ENCODE peak calls at places on chromosome 10, in seven cellular contexts. One of them, this sample, is unnamed.

GRCh38 chr10:104013489-104013888 is 46.5 kb downstream of the SLK start:
- DNase-seq in AG09309: no peak
- DNase-seq in BE2C: no peak
- DNase-seq in choroid plexus epithelial cell: no peak
- DNase-seq in AG09319: no peak
- DNase-seq in K562: no peak
- DNase-seq in lung: no peak
- DNase-seq in this sample: no peak

GRCh38 chr10:97795886-97796285 is 24.1 kb upstream of the SFRP5 start:
- DNase-seq in AG09309: no peak
- DNase-seq in BE2C: no peak
- DNase-seq in choroid plexus epithelial cell: no peak
- DNase-seq in AG09319: no peak
- DNase-seq in K562: no peak
- DNase-seq in lung: no peak
- DNase-seq in this sample: no peak

GRCh38 chr10:95756061-95756751 is at the start of gene ENTPD1:
- DNase-seq in AG09309: no peak
- DNase-seq in BE2C: no peak
- DNase-seq in choroid plexus epithelial cell: peak
- DNase-seq in AG09319: no peak
- DNase-seq in K562: no peak
- DNase-seq in lung: no peak
- DNase-seq in this sample: no peak

GRCh38 chr10:6564367-6564766 is 15.7 kb downstream of the PRKCQ start:
- DNase-seq in AG09309: no peak
- DNase-seq in BE2C: no peak
- DNase-seq in choroid plexus epithelial cell: no peak
- DNase-seq in AG09319: no peak
- DNase-seq in K562: no peak
- DNase-seq in lung: no peak
- DNase-seq in this sample: no peak

GRCh38 chr10:100508691-100509150 is 10.9 kb downstream of the SEC31B start:
- DNase-seq in AG09309: no peak
- DNase-seq in BE2C: peak
- DNase-seq in choroid plexus epithelial cell: peak
- DNase-seq in AG09319: peak
- DNase-seq in K562: peak
- DNase-seq in lung: no peak
- DNase-seq in this sample: no peak

GRCh38 chr10:71799785-71800453 is 26.6 kb upstream of the VSIR start:
- DNase-seq in AG09309: no peak
- DNase-seq in BE2C: no peak
- DNase-seq in choroid plexus epithelial cell: no peak
- DNase-seq in AG09319: no peak
- DNase-seq in K562: no peak
- DNase-seq in lung: no peak
- DNase-seq in this sample: no peak

GRCh38 chr10:103772096-103772845 is 83.1 kb downstream of the SH3PXD2A start:
- DNase-seq in AG09309: peak
- DNase-seq in BE2C: peak
- DNase-seq in choroid plexus epithelial cell: peak
- DNase-seq in AG09319: peak
- DNase-seq in K562: peak
- DNase-seq in lung: peak
- DNase-seq in this sample: peak

GRCh38 chr10:15661574-15661973 is 58.1 kb downstream of the ITGA8 start:
- DNase-seq in AG09309: peak
- DNase-seq in BE2C: no peak
- DNase-seq in choroid plexus epithelial cell: peak
- DNase-seq in AG09319: peak
- DNase-seq in K562: no peak
- DNase-seq in lung: no peak
- DNase-seq in this sample: no peak

GRCh38 chr10:102457591-102458150 is 6.3 kb upstream of the C10orf95 start:
- DNase-seq in AG09309: no peak
- DNase-seq in BE2C: no peak
- DNase-seq in choroid plexus epithelial cell: no peak
- DNase-seq in AG09319: no peak
- DNase-seq in K562: no peak
- DNase-seq in lung: no peak
- DNase-seq in this sample: no peak

GRCh38 chr10:98208925-98209324 is 59.1 kb downstream of the LOXL4 start:
- DNase-seq in AG09309: no peak
- DNase-seq in BE2C: no peak
- DNase-seq in choroid plexus epithelial cell: no peak
- DNase-seq in AG09319: no peak
- DNase-seq in K562: no peak
- DNase-seq in lung: no peak
- DNase-seq in this sample: no peak

GRCh38 chr10:6346621-6347020 is 143.9 kb downstream of the PFKFB3 start:
- DNase-seq in AG09309: no peak
- DNase-seq in BE2C: no peak
- DNase-seq in choroid plexus epithelial cell: no peak
- DNase-seq in AG09319: no peak
- DNase-seq in K562: no peak
- DNase-seq in lung: no peak
- DNase-seq in this sample: no peak

GRCh38 chr10:18713077-18713476 is 53.8 kb downstream of the ARL5B start:
- DNase-seq in AG09309: peak
- DNase-seq in BE2C: no peak
- DNase-seq in choroid plexus epithelial cell: peak
- DNase-seq in AG09319: peak
- DNase-seq in K562: no peak
- DNase-seq in lung: no peak
- DNase-seq in this sample: no peak

GRCh38 chr10:51564896-51565505 is 134.4 kb downstream of the CSTF2T start:
- DNase-seq in AG09309: no peak
- DNase-seq in BE2C: no peak
- DNase-seq in choroid plexus epithelial cell: no peak
- DNase-seq in AG09319: no peak
- DNase-seq in K562: no peak
- DNase-seq in lung: no peak
- DNase-seq in this sample: no peak

GRCh38 chr10:124285587-124286527 is 132.9 kb downstream of the OAT start:
- DNase-seq in AG09309: no peak
- DNase-seq in BE2C: no peak
- DNase-seq in choroid plexus epithelial cell: peak
- DNase-seq in AG09319: no peak
- DNase-seq in K562: no peak
- DNase-seq in lung: no peak
- DNase-seq in this sample: peak

GRCh38 chr10:73043766-73044377 is 52.8 kb downstream of the P4HA1 start:
- DNase-seq in AG09309: no peak
- DNase-seq in BE2C: no peak
- DNase-seq in choroid plexus epithelial cell: peak
- DNase-seq in AG09319: no peak
- DNase-seq in K562: no peak
- DNase-seq in lung: no peak
- DNase-seq in this sample: no peak

GRCh38 chr10:77410523-77410922 is 227.1 kb downstream of the KCNMA1 start:
- DNase-seq in AG09309: no peak
- DNase-seq in BE2C: no peak
- DNase-seq in choroid plexus epithelial cell: no peak
- DNase-seq in AG09319: no peak
- DNase-seq in K562: no peak
- DNase-seq in lung: no peak
- DNase-seq in this sample: no peak

GRCh38 chr10:77892021-77892739 is 34.4 kb downstream of the DLG5 start:
- DNase-seq in AG09309: no peak
- DNase-seq in BE2C: no peak
- DNase-seq in choroid plexus epithelial cell: no peak
- DNase-seq in AG09319: no peak
- DNase-seq in K562: no peak
- DNase-seq in lung: no peak
- DNase-seq in this sample: no peak

GRCh38 chr10:84424731-84425165 is 96.4 kb downstream of the CCSER2 start:
- DNase-seq in AG09309: peak
- DNase-seq in BE2C: no peak
- DNase-seq in choroid plexus epithelial cell: peak
- DNase-seq in AG09319: peak
- DNase-seq in K562: no peak
- DNase-seq in lung: peak
- DNase-seq in this sample: no peak

GRCh38 chr10:92822964-92823363 is 25.4 kb upstream of the EXOC6 start:
- DNase-seq in AG09309: no peak
- DNase-seq in BE2C: no peak
- DNase-seq in choroid plexus epithelial cell: peak
- DNase-seq in AG09319: no peak
- DNase-seq in K562: no peak
- DNase-seq in lung: no peak
- DNase-seq in this sample: no peak

GRCh38 chr10:33935350-33935749 is 600.9 kb upstream of the NRP1 start:
- DNase-seq in AG09309: no peak
- DNase-seq in BE2C: peak
- DNase-seq in choroid plexus epithelial cell: no peak
- DNase-seq in AG09319: no peak
- DNase-seq in K562: no peak
- DNase-seq in lung: no peak
- DNase-seq in this sample: no peak

GRCh38 chr10:17123961-17124360 is 5.7 kb downstream of the CUBN start:
- DNase-seq in AG09309: no peak
- DNase-seq in BE2C: no peak
- DNase-seq in choroid plexus epithelial cell: no peak
- DNase-seq in AG09319: no peak
- DNase-seq in K562: no peak
- DNase-seq in lung: no peak
- DNase-seq in this sample: no peak

GRCh38 chr10:97365761-97366351 is 31.3 kb upstream of the FRAT2 start:
- DNase-seq in AG09309: no peak
- DNase-seq in BE2C: no peak
- DNase-seq in choroid plexus epithelial cell: no peak
- DNase-seq in AG09319: no peak
- DNase-seq in K562: no peak
- DNase-seq in lung: no peak
- DNase-seq in this sample: no peak

GRCh38 chr10:80459047-80459865 is 5.1 kb downstream of the TSPAN14 start:
- DNase-seq in AG09309: peak
- DNase-seq in BE2C: peak
- DNase-seq in choroid plexus epithelial cell: peak
- DNase-seq in AG09319: peak
- DNase-seq in K562: peak
- DNase-seq in lung: peak
- DNase-seq in this sample: peak

GRCh38 chr10:52586710-52587109 is 185.9 kb downstream of the MBL2 start:
- DNase-seq in AG09309: no peak
- DNase-seq in BE2C: no peak
- DNase-seq in choroid plexus epithelial cell: no peak
- DNase-seq in AG09319: no peak
- DNase-seq in K562: no peak
- DNase-seq in lung: no peak
- DNase-seq in this sample: no peak
- TF ChIP-seq CTCF in AG09309: no peak
- TF ChIP-seq CTCF in BE2C: no peak
- TF ChIP-seq CTCF in choroid plexus epithelial cell: no peak
- TF ChIP-seq CTCF in AG09319: no peak
- TF ChIP-seq CTCF in K562: no peak
- TF ChIP-seq CTCF in lung: no peak
- TF ChIP-seq CTCF in this sample: no peak

GRCh38 chr10:23535381-23535780 is 96.5 kb downstream of the OTUD1 start:
- DNase-seq in AG09309: no peak
- DNase-seq in BE2C: no peak
- DNase-seq in choroid plexus epithelial cell: no peak
- DNase-seq in AG09319: no peak
- DNase-seq in K562: no peak
- DNase-seq in lung: no peak
- DNase-seq in this sample: no peak
- TF ChIP-seq CTCF in AG09309: no peak
- TF ChIP-seq CTCF in BE2C: no peak
- TF ChIP-seq CTCF in choroid plexus epithelial cell: no peak
- TF ChIP-seq CTCF in AG09319: peak
- TF ChIP-seq CTCF in K562: no peak
- TF ChIP-seq CTCF in lung: no peak
- TF ChIP-seq CTCF in this sample: no peak

DNA sequence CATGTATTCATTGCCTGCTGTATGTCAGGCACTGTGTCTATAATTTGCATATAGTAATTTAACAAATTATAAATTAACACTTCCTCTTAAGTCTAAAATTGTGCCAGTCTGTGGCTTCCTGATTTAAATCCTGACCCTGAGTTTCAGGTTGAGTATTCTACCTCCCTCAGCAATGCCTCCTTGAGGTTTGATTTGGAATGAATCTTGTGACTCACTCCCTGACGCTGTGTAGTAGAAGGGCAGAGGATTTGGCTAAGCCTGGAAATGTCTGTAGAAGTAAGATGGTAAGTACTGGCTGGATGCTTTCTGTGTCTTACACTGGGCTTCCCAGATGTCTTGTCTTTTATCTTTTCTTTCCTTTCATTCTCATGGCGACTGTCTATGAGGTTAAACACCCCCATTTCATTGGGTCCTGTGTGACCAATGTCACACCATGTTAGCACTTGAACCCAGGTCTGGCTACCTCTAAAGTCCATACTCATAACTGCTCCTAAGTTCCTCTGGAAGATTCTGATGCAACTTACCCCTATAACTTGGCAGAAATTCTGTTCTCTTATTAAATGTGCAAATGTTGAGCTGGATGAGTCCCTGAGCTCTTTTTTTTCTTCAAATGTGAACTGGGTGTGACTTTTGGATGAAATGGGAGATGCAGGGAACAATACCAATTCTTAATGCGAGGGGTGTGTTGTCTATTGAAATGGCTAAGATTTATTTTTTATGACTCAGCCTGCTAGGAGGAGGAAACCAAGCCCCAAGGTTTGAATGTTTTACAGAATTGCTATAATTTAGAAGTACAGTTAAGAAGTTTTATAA is 48.5 kb downstream of the PLCE1 start:
- DNase-seq in AG09309: peak
- DNase-seq in BE2C: no peak
- DNase-seq in choroid plexus epithelial cell: peak
- DNase-seq in AG09319: peak
- DNase-seq in K562: no peak
- DNase-seq in lung: no peak
- DNase-seq in this sample: no peak
- TF ChIP-seq CTCF in AG09309: peak
- TF ChIP-seq CTCF in BE2C: no peak
- TF ChIP-seq CTCF in choroid plexus epithelial cell: peak
- TF ChIP-seq CTCF in AG09319: peak
- TF ChIP-seq CTCF in K562: no peak
- TF ChIP-seq CTCF in lung: no peak
- TF ChIP-seq CTCF in this sample: no peak

GRCh38 chr10:44933922-44934321 is 22.8 kb downstream of the TMEM72 start:
- DNase-seq in AG09309: no peak
- DNase-seq in BE2C: no peak
- DNase-seq in choroid plexus epithelial cell: no peak
- DNase-seq in AG09319: no peak
- DNase-seq in K562: no peak
- DNase-seq in lung: no peak
- DNase-seq in this sample: no peak

GRCh38 chr10:44935201-44935960 is 24.2 kb upstream of the RASSF4 start:
- DNase-seq in AG09309: peak
- DNase-seq in BE2C: no peak
- DNase-seq in choroid plexus epithelial cell: peak
- DNase-seq in AG09319: no peak
- DNase-seq in K562: no peak
- DNase-seq in lung: no peak
- DNase-seq in this sample: no peak

GRCh38 chr10:44935961-44936285 is 23.7 kb upstream of the RASSF4 start:
- DNase-seq in AG09309: no peak
- DNase-seq in BE2C: no peak
- DNase-seq in choroid plexus epithelial cell: no peak
- DNase-seq in AG09319: no peak
- DNase-seq in K562: no peak
- DNase-seq in lung: no peak
- DNase-seq in this sample: no peak

GRCh38 chr10:44933451-44933850 is 22.3 kb downstream of the TMEM72 start:
- DNase-seq in AG09309: no peak
- DNase-seq in BE2C: no peak
- DNase-seq in choroid plexus epithelial cell: no peak
- DNase-seq in AG09319: no peak
- DNase-seq in K562: no peak
- DNase-seq in lung: no peak
- DNase-seq in this sample: no peak

GRCh38 chr10:44934416-44935200 is 23.5 kb downstream of the TMEM72 start:
- DNase-seq in AG09309: no peak
- DNase-seq in BE2C: no peak
- DNase-seq in choroid plexus epithelial cell: peak
- DNase-seq in AG09319: no peak
- DNase-seq in K562: no peak
- DNase-seq in lung: no peak
- DNase-seq in this sample: peak
- TF ChIP-seq CTCF in AG09309: no peak
- TF ChIP-seq CTCF in BE2C: no peak
- TF ChIP-seq CTCF in choroid plexus epithelial cell: no peak
- TF ChIP-seq CTCF in AG09319: no peak
- TF ChIP-seq CTCF in K562: no peak
- TF ChIP-seq CTCF in lung: no peak
- TF ChIP-seq CTCF in this sample: no peak